ENCODE peak calls at places on chromosomes 5 and 9, in four cellular contexts. W, G, Y and C are unnamed samples.

GRCh38 chr5:71873202-71873601 is 154.1 kb downstream of the CARTPT start:
- DNase-seq in W (no peak), G (no peak), Y (peak), C (no peak)

GRCh38 chr5:178186417-178186816 is 754 bp downstream of the GMCL2 start:
- DNase-seq in W (no peak), G (no peak), Y (no peak), C (no peak)

GRCh38 chr5:14218011-14218410 is 74.9 kb downstream of the TRIO start:
- DNase-seq in W (no peak), G (no peak), Y (no peak), C (no peak)

GRCh38 chr5:5667136-5667554 is 244.7 kb downstream of the ICE1 start:
- DNase-seq in W (no peak), G (no peak), Y (no peak), C (no peak)

GRCh38 chr9:114386886-114387677 is 700 bp downstream of the AKNA start:
- DNase-seq in W (peak), G (no peak), Y (no peak), C (peak)

GRCh38 chr9:131839281-131840084 is 99.6 kb upstream of the RAPGEF1 start:
- DNase-seq in W (no peak), G (no peak), Y (peak), C (peak)

GRCh38 chr5:177992466-177992865 is 3.6 kb downstream of the PROP1 start:
- DNase-seq in W (no peak), G (no peak), Y (no peak), C (no peak)

GRCh38 chr5:180209137-180209581 is at the start of gene RASGEF1C:
- DNase-seq in W (no peak), G (peak), Y (peak), C (peak)

GRCh38 chr5:16536246-16536645 is 70.6 kb upstream of the ZNF622 start:
- DNase-seq in W (no peak), G (no peak), Y (peak), C (peak)

GRCh38 chr5:150313921-150314716 is 11.4 kb upstream of the ARSI start:
- DNase-seq in W (no peak), G (no peak), Y (no peak), C (no peak)

GRCh38 chr5:143471041-143471509 is 67.6 kb upstream of the NR3C1 start:
- DNase-seq in W (no peak), G (no peak), Y (peak), C (peak)

GRCh38 chr9:98654247-98654646 is 54.5 kb downstream of the GABBR2 start:
- DNase-seq in W (no peak), G (no peak), Y (peak), C (peak)

GRCh38 chr5:68221488-68221887 is 5.9 kb downstream of the PIK3R1 start:
- DNase-seq in W (no peak), G (no peak), Y (no peak), C (no peak)

GRCh38 chr5:141516648-141517025 is 27.8 kb downstream of the PCDHGC5 start:
- DNase-seq in W (no peak), G (no peak), Y (no peak), C (no peak)

GRCh38 chr5:93225748-93226147 is 355.3 kb downstream of the NR2F1-AS1 start:
- DNase-seq in W (no peak), G (no peak), Y (no peak), C (no peak)

GRCh38 chr9:110217656-110218099 is 9.7 kb upstream of the C9orf152 start:
- DNase-seq in W (no peak), G (peak), Y (peak), C (peak)

GRCh38 chr9:8825600-8826147 is 1026.1 kb upstream of the DMAC1 start:
- DNase-seq in W (no peak), G (peak), Y (no peak), C (no peak)

GRCh38 chr5:150774145-150774544 is 4.4 kb upstream of the SMIM3 start:
- DNase-seq in W (no peak), G (no peak), Y (peak), C (peak)

GRCh38 chr5:24222866-24223265 is 421.9 kb downstream of the CDH10 start:
- DNase-seq in W (no peak), G (no peak), Y (no peak), C (no peak)

GRCh38 chr9:98833090-98833956 is 25.9 kb downstream of the GALNT12 start:
- DNase-seq in W (no peak), G (no peak), Y (no peak), C (no peak)

GRCh38 chr5:102231693-102232619 is 64.1 kb downstream of the SLCO4C1 start:
- DNase-seq in W (no peak), G (no peak), Y (no peak), C (no peak)
- H3K4me3 ChIP-seq in W (no peak), G (no peak), Y (no peak), C (no peak)

DNA sequence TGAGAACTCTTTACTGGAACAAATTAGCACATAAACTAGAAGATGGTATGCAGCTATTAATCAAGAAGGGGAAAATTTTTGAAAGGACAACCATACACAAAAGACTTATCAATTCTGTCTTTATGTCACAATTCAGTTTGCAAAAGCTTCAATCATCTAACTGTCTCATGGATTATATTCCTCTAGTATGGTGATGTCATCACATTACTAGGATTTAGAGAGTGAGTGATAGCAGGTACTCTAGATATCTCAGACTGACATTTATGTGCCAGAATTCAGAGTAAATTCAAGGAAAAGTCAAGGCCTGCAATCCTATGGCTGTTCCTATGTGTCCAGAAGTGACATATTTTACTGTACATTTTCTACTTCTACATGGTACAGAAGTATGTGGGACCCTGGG is 318.9 kb upstream of the GRAMD2B start:
- DNase-seq in W (no peak), G (no peak), Y (no peak), C (no peak)
- TF ChIP-seq CTCF in W (no peak), G (no peak), Y (no peak), C (no peak)

GRCh38 chr9:16870606-16871357 is at the start of gene BNC2:
- DNase-seq in W (no peak), G (peak), Y (no peak), C (peak)

GRCh38 chr9:16869961-16870605 is 387 bp downstream of the BNC2 start:
- DNase-seq in W (no peak), G (peak), Y (no peak), C (peak)

GRCh38 chr9:16869140-16869903 is 1.1 kb downstream of the BNC2 start:
- DNase-seq in W (no peak), G (peak), Y (no peak), C (peak)

GRCh38 chr9:16867571-16868311 is 2.7 kb downstream of the BNC2 start:
- DNase-seq in W (no peak), G (peak), Y (peak), C (peak)

GRCh38 chr9:16868706-16869105 is 1.8 kb downstream of the BNC2 start:
- DNase-seq in W (no peak), G (no peak), Y (no peak), C (no peak)
- H3K4me3 ChIP-seq in W (no peak), G (peak), Y (no peak), C (peak)

DNA sequence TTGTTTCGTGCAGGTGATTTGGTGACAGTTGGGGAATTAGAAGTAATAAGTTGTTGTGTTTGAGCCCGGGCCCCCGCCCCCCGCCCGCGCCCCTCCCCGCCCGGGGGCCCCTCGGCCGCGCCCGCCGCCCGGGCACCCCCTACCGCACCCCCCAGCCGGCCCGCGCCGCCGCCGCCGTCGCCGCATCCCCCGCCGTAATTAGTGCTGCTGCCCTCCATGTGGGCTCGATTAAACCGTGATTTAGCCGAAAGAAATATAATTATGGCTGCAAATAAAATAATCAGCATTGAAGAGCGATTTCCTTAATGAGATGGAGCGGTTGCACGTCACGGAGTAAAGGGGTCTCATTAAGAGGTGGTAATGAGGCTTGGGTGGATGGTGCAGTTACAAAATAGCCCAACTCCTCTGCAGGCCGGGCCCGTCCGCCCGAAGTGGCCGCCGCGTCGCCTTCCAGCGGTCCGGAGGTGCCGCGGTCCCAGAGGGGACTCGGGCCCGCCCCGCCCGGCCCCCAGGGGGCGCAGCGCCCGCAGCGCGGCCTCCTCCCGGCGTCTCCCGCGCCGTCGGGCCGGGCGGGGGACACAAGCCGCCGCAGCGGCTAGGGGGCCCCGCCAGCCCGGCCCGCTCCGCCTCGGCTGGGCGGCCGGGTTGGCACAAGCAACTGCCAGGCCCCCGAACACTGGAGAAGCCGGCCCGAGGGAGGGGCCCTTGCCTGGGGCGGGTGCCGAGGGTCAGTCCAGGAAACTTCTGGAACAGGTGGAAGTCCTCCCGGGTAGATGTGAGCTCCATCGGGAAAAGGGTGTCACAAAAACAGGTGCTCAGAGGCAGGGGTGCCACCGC is 6.9 kb upstream of the OTP start:
- DNase-seq in W (no peak), G (peak), Y (no peak), C (no peak)
- TF ChIP-seq CTCF in W (peak), G (peak), Y (peak), C (peak)

GRCh38 chr5:176646049-176646706 is 1.1 kb upstream of the TSPAN17 start:
- DNase-seq in W (no peak), G (no peak), Y (no peak), C (no peak)
- H3K4me3 ChIP-seq in W (no peak), G (peak), Y (no peak), C (peak)